ENCODE peak calls at places on chromosomes 16 and 17, in six cellular contexts. R is Karpas-422, A is ovary, O is colonic mucosa, F is aorta, U is left ventricle myocardium inferior. P is an unnamed sample.

GRCh38 chr17:64028874-64029464 is 8.5 kb upstream of the ICAM2 start:
- DNase-seq in R (peak), A (peak), O (peak), F (peak), U (peak), P (peak)

GRCh38 chr17:18005496-18005895 is 32.8 kb downstream of the DRC3 start:
- DNase-seq in R (no peak), A (no peak), O (no peak), F (no peak), U (no peak), P (no peak)

GRCh38 chr17:75219815-75220214 is 14.3 kb downstream of the NUP85 start:
- DNase-seq in R (no peak), A (no peak), O (no peak), F (no peak), U (no peak), P (no peak)

GRCh38 chr17:76940293-76940692 is 72.1 kb downstream of the MGAT5B start:
- DNase-seq in R (no peak), A (no peak), O (no peak), F (no peak), U (no peak), P (no peak)

GRCh38 chr16:83744521-83744981 is 63.2 kb upstream of the HSBP1 start:
- DNase-seq in R (peak), A (no peak), O (no peak), F (peak), U (peak), P (peak)

GRCh38 chr16:84091460-84091859 is 25.3 kb downstream of the MBTPS1 start:
- DNase-seq in R (peak), A (no peak), O (no peak), F (no peak), U (peak), P (no peak)

GRCh38 chr16:72952404-72953301 is 95.3 kb downstream of the ZFHX3 start:
- DNase-seq in R (no peak), A (no peak), O (no peak), F (no peak), U (no peak), P (no peak)

GRCh38 chr16:51773051-51773450 is 622.0 kb upstream of the SALL1 start:
- DNase-seq in R (no peak), A (no peak), O (no peak), F (no peak), U (no peak), P (no peak)

GRCh38 chr16:26715969-26716368 is 350.8 kb upstream of the C16orf82 start:
- DNase-seq in R (no peak), A (no peak), O (no peak), F (no peak), U (no peak), P (no peak)

GRCh38 chr16:19116711-19117449 is 3.1 kb downstream of the ITPRIPL2 start:
- DNase-seq in R (no peak), A (no peak), O (no peak), F (no peak), U (no peak), P (no peak)

GRCh38 chr16:83581082-83581481 is 226.7 kb upstream of the HSBP1 start:
- DNase-seq in R (no peak), A (no peak), O (no peak), F (no peak), U (no peak), P (no peak)

GRCh38 chr17:4786111-4786491 is at the start of gene VMO1:
- DNase-seq in R (no peak), A (no peak), O (no peak), F (peak), U (no peak), P (no peak)
- H3K27ac ChIP-seq in R (no peak), A (no peak), O (no peak), F (no peak), U (no peak), P (no peak)

GRCh38 chr16:85213926-85214294 is 101.6 kb upstream of the CIBAR2 start:
- DNase-seq in R (no peak), A (no peak), O (no peak), F (no peak), U (no peak), P (no peak)
- H3K27ac ChIP-seq in R (no peak), A (peak), O (no peak), F (no peak), U (peak), P (no peak)

DNA sequence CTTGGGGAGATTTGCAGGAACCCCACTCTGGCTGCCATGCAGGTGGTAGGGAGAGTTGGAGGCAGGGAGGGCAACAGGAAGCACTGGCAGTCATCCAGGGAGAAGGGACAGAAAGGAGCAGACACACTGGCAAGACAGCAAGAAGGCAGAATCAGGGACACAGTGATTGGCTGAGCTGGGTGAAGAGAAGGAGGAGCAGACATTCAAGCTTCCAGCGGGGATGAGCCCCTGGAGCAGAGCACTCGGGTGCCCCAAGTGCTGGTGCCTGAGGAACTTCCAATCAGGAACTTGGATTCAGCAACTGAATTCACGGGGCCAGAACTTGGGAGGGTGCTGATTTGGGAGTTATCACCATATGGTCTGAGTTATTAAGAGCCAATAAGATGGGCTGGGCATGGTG is 6.3 kb upstream of the ITGA3 start:
- DNase-seq in R (no peak), A (no peak), O (no peak), F (no peak), U (no peak), P (no peak)
- H3K27ac ChIP-seq in R (no peak), A (no peak), O (no peak), F (no peak), U (no peak), P (peak)

DNA sequence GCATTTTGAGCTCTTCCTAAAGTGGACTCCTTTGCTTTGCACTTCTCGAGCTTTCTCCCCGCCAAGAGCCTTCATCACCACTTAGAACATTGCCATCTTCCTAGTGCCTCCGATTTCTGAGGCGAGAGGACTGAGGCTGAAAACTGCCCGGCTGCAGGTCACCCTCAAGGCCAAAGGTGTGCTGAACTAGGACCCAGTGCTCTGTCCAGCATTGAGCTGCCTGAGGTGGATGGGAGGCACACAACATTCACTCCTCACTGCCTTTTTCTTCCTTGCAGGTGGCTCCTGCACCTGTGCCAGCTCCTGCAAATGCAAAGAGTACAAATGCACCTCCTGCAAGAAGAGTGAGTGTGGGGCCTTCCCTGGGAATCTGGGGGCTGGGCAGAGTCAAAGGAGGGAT is 5.4 kb downstream of the MT1A start:
- DNase-seq in R (no peak), A (no peak), O (no peak), F (no peak), U (no peak), P (no peak)
- H3K27ac ChIP-seq in R (no peak), A (no peak), O (no peak), F (no peak), U (no peak), P (no peak)

DNA sequence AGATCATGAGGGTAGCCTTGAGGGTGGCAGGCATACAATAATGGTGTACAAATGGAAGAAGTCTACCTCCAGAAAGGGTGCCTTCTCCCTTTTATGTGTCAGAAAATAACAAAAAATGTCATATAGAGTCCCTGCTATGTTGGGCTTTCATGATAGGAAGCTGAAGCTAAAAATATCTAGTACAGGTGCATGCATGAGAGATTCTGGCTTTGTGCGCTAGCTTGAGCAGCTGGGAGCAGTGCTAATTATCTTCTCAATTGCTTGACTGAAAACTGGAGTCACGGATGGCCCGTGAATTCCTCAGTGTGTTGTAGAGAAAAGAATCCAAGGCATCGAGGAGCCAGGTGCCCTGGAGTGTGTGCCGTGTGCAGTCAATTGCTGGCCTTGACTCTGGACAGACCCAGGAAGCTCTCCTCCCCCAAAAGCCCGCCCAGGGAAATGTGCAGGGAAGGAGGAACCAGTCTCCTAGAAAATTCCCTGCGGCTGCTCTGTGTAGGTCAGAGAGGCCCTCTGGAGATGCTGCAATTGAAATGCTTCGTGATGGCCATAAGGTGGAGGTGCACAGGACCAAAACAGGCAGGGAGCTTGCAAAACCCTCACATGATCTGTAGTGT is 14.2 kb downstream of the LGALS3BP start:
- DNase-seq in R (no peak), A (no peak), O (no peak), F (no peak), U (no peak), P (no peak)
- H3K27ac ChIP-seq in R (no peak), A (peak), O (no peak), F (no peak), U (no peak), P (no peak)

GRCh38 chr17:72592242-72592966 is 471.6 kb downstream of the SOX9 start:
- DNase-seq in R (no peak), A (no peak), O (peak), F (peak), U (peak), P (peak)

GRCh38 chr17:72590382-72590781 is 469.6 kb downstream of the SOX9 start:
- DNase-seq in R (no peak), A (no peak), O (no peak), F (no peak), U (no peak), P (no peak)

GRCh38 chr17:72590882-72591499 is 470.2 kb downstream of the SOX9 start:
- DNase-seq in R (no peak), A (no peak), O (peak), F (no peak), U (no peak), P (no peak)

GRCh38 chr17:72592967-72593325 is 472.1 kb downstream of the SOX9 start:
- DNase-seq in R (no peak), A (no peak), O (no peak), F (no peak), U (no peak), P (no peak)

GRCh38 chr17:72591500-72592241 is 470.9 kb downstream of the SOX9 start:
- DNase-seq in R (no peak), A (no peak), O (peak), F (no peak), U (no peak), P (no peak)
- H3K27ac ChIP-seq in R (no peak), A (no peak), O (peak), F (no peak), U (no peak), P (peak)

GRCh38 chr17:6668727-6669425 is 17.3 kb downstream of the C17orf100 start:
- DNase-seq in R (no peak), A (no peak), O (no peak), F (no peak), U (no peak), P (no peak)
- H3K27ac ChIP-seq in R (no peak), A (no peak), O (no peak), F (no peak), U (no peak), P (no peak)

GRCh38 chr16:87447323-87447722 is 45.5 kb downstream of the ZCCHC14 start:
- DNase-seq in R (no peak), A (no peak), O (no peak), F (no peak), U (no peak), P (no peak)
- H3K27ac ChIP-seq in R (no peak), A (no peak), O (peak), F (peak), U (no peak), P (no peak)

DNA sequence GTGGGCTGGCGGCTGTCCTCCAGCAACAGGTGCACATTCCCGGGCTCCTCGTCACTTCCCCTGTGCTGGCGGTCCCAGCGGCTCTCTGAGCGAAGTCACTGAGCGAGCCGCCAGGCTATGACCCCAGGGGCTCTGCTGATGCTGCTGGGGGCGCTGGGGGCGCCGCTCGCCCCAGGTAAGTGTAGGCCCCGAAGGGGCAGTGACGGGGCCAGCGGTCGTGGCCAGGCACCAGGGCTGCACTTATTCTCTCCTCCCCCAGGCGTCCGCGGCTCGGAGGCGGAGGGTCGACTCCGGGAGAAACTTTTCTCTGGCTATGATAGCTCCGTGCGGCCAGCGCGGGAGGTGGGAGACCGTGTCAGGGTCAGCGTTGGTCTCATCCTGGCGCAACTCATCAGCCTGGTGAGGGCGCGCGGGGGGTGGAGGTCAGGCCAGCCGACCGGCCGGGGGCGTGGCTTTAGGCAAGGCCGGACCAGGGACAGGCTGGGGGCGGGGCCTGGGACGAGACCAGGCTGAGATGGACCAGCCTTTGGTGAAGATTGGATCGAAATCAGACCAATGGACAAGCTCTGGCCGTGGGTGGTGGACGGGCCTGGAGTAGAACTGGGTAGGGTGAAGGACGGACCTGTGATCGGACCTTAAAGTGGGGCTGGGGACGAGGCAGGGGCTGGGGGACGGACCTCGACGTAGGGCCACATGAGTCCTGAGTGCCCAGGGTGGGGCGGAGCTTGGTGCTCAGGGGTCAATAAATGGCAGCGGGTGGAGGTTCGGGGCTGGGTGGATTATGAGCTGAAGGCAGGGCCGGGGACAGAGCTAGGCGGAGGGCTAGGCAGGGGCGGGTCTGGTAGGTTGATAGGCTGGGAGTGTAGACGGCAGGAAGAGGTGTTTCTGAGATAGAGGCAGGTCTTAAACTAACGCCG is at the start of gene CHRNB1:
- DNase-seq in R (no peak), A (peak), O (peak), F (peak), U (peak), P (peak)
- H3K27ac ChIP-seq in R (no peak), A (no peak), O (no peak), F (no peak), U (peak), P (no peak)

GRCh38 chr17:1561420-1562177 is 993 bp downstream of the PITPNA start:
- DNase-seq in R (peak), A (no peak), O (peak), F (no peak), U (no peak), P (no peak)
- H3K27ac ChIP-seq in R (peak), A (peak), O (peak), F (peak), U (peak), P (peak)

P was measured in lung.